ENCODE peak calls at places on chromosome 5, in four cellular contexts. N, W, L and M are unnamed samples.

GRCh38 chr5:122022966-122023365 is 55.1 kb downstream of the LOX start:
- DNase-seq in N (no peak), W (no peak), L (no peak), M (no peak)

GRCh38 chr5:177434942-177435738 is 8.7 kb downstream of the GRK6 start:
- DNase-seq in N (no peak), W (no peak), L (no peak), M (no peak)

GRCh38 chr5:124148574-124148973 is 597.9 kb downstream of the ZNF608 start:
- DNase-seq in N (no peak), W (no peak), L (no peak), M (no peak)

GRCh38 chr5:170498811-170499210 is 5.0 kb upstream of the KCNIP1 start:
- DNase-seq in N (no peak), W (no peak), L (no peak), M (no peak)

GRCh38 chr5:33725846-33726245 is 165.9 kb downstream of the ADAMTS12 start:
- DNase-seq in N (no peak), W (no peak), L (no peak), M (no peak)

GRCh38 chr5:1594336-1595106 is 70.8 kb upstream of the LPCAT1 start:
- DNase-seq in N (peak; percentile 90), W (no peak), L (peak; percentile 75), M (peak; percentile 80)

GRCh38 chr5:15446552-15446951 is 53.4 kb upstream of the FBXL7 start:
- DNase-seq in N (no peak), W (no peak), L (no peak), M (no peak)

GRCh38 chr5:78235289-78235688 is 59.2 kb downstream of the AP3B1 start:
- DNase-seq in N (no peak), W (no peak), L (no peak), M (no peak)

GRCh38 chr5:95822038-95822407 is 503 bp downstream of the GLRX start:
- DNase-seq in N (no peak), W (no peak), L (peak; percentile 72), M (no peak)

GRCh38 chr5:146720132-146720531 is 158.4 kb downstream of the PPP2R2B start:
- DNase-seq in N (no peak), W (no peak), L (no peak), M (no peak)

GRCh38 chr5:78552729-78553341 is 95.7 kb downstream of the LHFPL2 start:
- DNase-seq in N (no peak), W (no peak), L (no peak), M (no peak)

GRCh38 chr5:159764283-159764927 is 151.9 kb upstream of the ADRA1B start:
- DNase-seq in N (no peak), W (no peak), L (no peak), M (no peak)

GRCh38 chr5:15026506-15026905 is 154.9 kb upstream of the ANKH start:
- DNase-seq in N (no peak), W (no peak), L (no peak), M (no peak)

GRCh38 chr5:89471115-89471514 is 588.1 kb upstream of the MEF2C start:
- DNase-seq in N (no peak), W (no peak), L (no peak), M (no peak)

GRCh38 chr5:82403724-82404123 is 125.6 kb upstream of the RPS23 start:
- DNase-seq in N (no peak), W (no peak), L (no peak), M (no peak)

GRCh38 chr5:110726249-110727024 is at the start of gene TMEM232:
- DNase-seq in N (peak; percentile 77), W (peak; percentile 17), L (peak; percentile 70), M (peak; percentile 95)

GRCh38 chr5:99795026-99795425 is 740.1 kb upstream of the FAM174A start:
- DNase-seq in N (no peak), W (no peak), L (no peak), M (no peak)

GRCh38 chr5:82551840-82552385 is 273.8 kb upstream of the RPS23 start:
- DNase-seq in N (no peak), W (no peak), L (no peak), M (no peak)